ENCODE peak calls at places on chromosomes 5 and 9, in seven cellular contexts. One of them, this sample, is unnamed.

GRCh38 chr5:125719681-125720676 is 703.2 kb upstream of the GRAMD2B start:
- DNase-seq in stimulated activated CD4-positive, alpha-beta T cell treated with anti-CD3 and anti-CD28 coated beads, Interleukin-2, amount 100 ng/mL, for 24 hours: no peak
- DNase-seq in NCI-H524: no peak
- DNase-seq in GM10248: no peak
- DNase-seq in Kasumi-1: no peak
- DNase-seq in mesendoderm: no peak
- DNase-seq in T-cell: no peak
- DNase-seq in this sample: no peak

GRCh38 chr9:8188720-8189407 is 389.3 kb upstream of the DMAC1 start:
- DNase-seq in stimulated activated CD4-positive, alpha-beta T cell treated with anti-CD3 and anti-CD28 coated beads, Interleukin-2, amount 100 ng/mL, for 24 hours: peak
- DNase-seq in NCI-H524: no peak
- DNase-seq in GM10248: no peak
- DNase-seq in Kasumi-1: no peak
- DNase-seq in mesendoderm: no peak
- DNase-seq in T-cell: no peak
- DNase-seq in this sample: no peak

GRCh38 chr5:140141241-140141640 is 15.5 kb downstream of the IGIP start:
- DNase-seq in stimulated activated CD4-positive, alpha-beta T cell treated with anti-CD3 and anti-CD28 coated beads, Interleukin-2, amount 100 ng/mL, for 24 hours: no peak
- DNase-seq in NCI-H524: no peak
- DNase-seq in GM10248: no peak
- DNase-seq in Kasumi-1: no peak
- DNase-seq in mesendoderm: no peak
- DNase-seq in T-cell: no peak
- DNase-seq in this sample: no peak

GRCh38 chr9:89941875-89942274 is 337.1 kb downstream of the GADD45G start:
- DNase-seq in stimulated activated CD4-positive, alpha-beta T cell treated with anti-CD3 and anti-CD28 coated beads, Interleukin-2, amount 100 ng/mL, for 24 hours: no peak
- DNase-seq in NCI-H524: peak
- DNase-seq in GM10248: no peak
- DNase-seq in Kasumi-1: no peak
- DNase-seq in mesendoderm: no peak
- DNase-seq in T-cell: no peak
- DNase-seq in this sample: no peak

GRCh38 chr9:104944356-104944755 is 16.4 kb upstream of the ABCA1 start:
- DNase-seq in stimulated activated CD4-positive, alpha-beta T cell treated with anti-CD3 and anti-CD28 coated beads, Interleukin-2, amount 100 ng/mL, for 24 hours: no peak
- DNase-seq in NCI-H524: no peak
- DNase-seq in GM10248: no peak
- DNase-seq in Kasumi-1: no peak
- DNase-seq in mesendoderm: no peak
- DNase-seq in T-cell: no peak
- DNase-seq in this sample: no peak

GRCh38 chr5:74290634-74291033 is 349.9 kb downstream of the ENC1 start:
- DNase-seq in stimulated activated CD4-positive, alpha-beta T cell treated with anti-CD3 and anti-CD28 coated beads, Interleukin-2, amount 100 ng/mL, for 24 hours: no peak
- DNase-seq in NCI-H524: no peak
- DNase-seq in GM10248: no peak
- DNase-seq in Kasumi-1: no peak
- DNase-seq in mesendoderm: peak
- DNase-seq in T-cell: no peak
- DNase-seq in this sample: no peak

GRCh38 chr5:179608131-179608581 is 15.3 kb downstream of the HNRNPH1 start:
- DNase-seq in stimulated activated CD4-positive, alpha-beta T cell treated with anti-CD3 and anti-CD28 coated beads, Interleukin-2, amount 100 ng/mL, for 24 hours: peak
- DNase-seq in NCI-H524: peak
- DNase-seq in GM10248: no peak
- DNase-seq in Kasumi-1: peak
- DNase-seq in mesendoderm: peak
- DNase-seq in T-cell: peak
- DNase-seq in this sample: no peak

GRCh38 chr9:105678163-105678562 is 15.9 kb downstream of the TAL2 start:
- DNase-seq in stimulated activated CD4-positive, alpha-beta T cell treated with anti-CD3 and anti-CD28 coated beads, Interleukin-2, amount 100 ng/mL, for 24 hours: no peak
- DNase-seq in NCI-H524: peak
- DNase-seq in GM10248: no peak
- DNase-seq in Kasumi-1: no peak
- DNase-seq in mesendoderm: peak
- DNase-seq in T-cell: no peak
- DNase-seq in this sample: no peak

GRCh38 chr9:97752274-97752673 is 55.1 kb upstream of the XPA start:
- DNase-seq in stimulated activated CD4-positive, alpha-beta T cell treated with anti-CD3 and anti-CD28 coated beads, Interleukin-2, amount 100 ng/mL, for 24 hours: no peak
- DNase-seq in NCI-H524: no peak
- DNase-seq in GM10248: no peak
- DNase-seq in Kasumi-1: no peak
- DNase-seq in mesendoderm: no peak
- DNase-seq in T-cell: no peak
- DNase-seq in this sample: no peak

GRCh38 chr5:139012170-139012569 is 137.0 kb upstream of the LRRTM2 start:
- DNase-seq in stimulated activated CD4-positive, alpha-beta T cell treated with anti-CD3 and anti-CD28 coated beads, Interleukin-2, amount 100 ng/mL, for 24 hours: no peak
- DNase-seq in NCI-H524: no peak
- DNase-seq in GM10248: no peak
- DNase-seq in Kasumi-1: no peak
- DNase-seq in mesendoderm: peak
- DNase-seq in T-cell: no peak
- DNase-seq in this sample: no peak

GRCh38 chr9:100505564-100506159 is 32.7 kb downstream of the TMEFF1 start:
- DNase-seq in stimulated activated CD4-positive, alpha-beta T cell treated with anti-CD3 and anti-CD28 coated beads, Interleukin-2, amount 100 ng/mL, for 24 hours: peak
- DNase-seq in NCI-H524: peak
- DNase-seq in GM10248: peak
- DNase-seq in Kasumi-1: peak
- DNase-seq in mesendoderm: peak
- DNase-seq in T-cell: no peak
- DNase-seq in this sample: peak

GRCh38 chr5:174773371-174773770 is 49.0 kb downstream of the MSX2 start:
- DNase-seq in stimulated activated CD4-positive, alpha-beta T cell treated with anti-CD3 and anti-CD28 coated beads, Interleukin-2, amount 100 ng/mL, for 24 hours: no peak
- DNase-seq in NCI-H524: no peak
- DNase-seq in GM10248: no peak
- DNase-seq in Kasumi-1: no peak
- DNase-seq in mesendoderm: no peak
- DNase-seq in T-cell: no peak
- DNase-seq in this sample: no peak

GRCh38 chr5:119016125-119016774 is 27.9 kb upstream of the DTWD2 start:
- DNase-seq in stimulated activated CD4-positive, alpha-beta T cell treated with anti-CD3 and anti-CD28 coated beads, Interleukin-2, amount 100 ng/mL, for 24 hours: no peak
- DNase-seq in NCI-H524: no peak
- DNase-seq in GM10248: peak
- DNase-seq in Kasumi-1: no peak
- DNase-seq in mesendoderm: no peak
- DNase-seq in T-cell: no peak
- DNase-seq in this sample: no peak